ENCODE peak calls at places on chromosomes 3 and 15, in five cellular contexts. U, M, Q, R and A are unnamed samples.

GRCh38 chr3:112090899-112091586 is 4.9 kb downstream of the C3orf52 start:
- DNase-seq in U (no peak), M (no peak), Q (no peak), R (no peak), A (no peak)

GRCh38 chr3:108513961-108514360 is 3.6 kb upstream of the MYH15 start:
- DNase-seq in U (no peak), M (no peak), Q (no peak), R (peak), A (peak)

GRCh38 chr3:52090131-52090548 is 33.8 kb upstream of the DUSP7 start:
- DNase-seq in U (no peak), M (no peak), Q (no peak), R (peak), A (peak)

GRCh38 chr15:68729789-68730201 is 90.9 kb downstream of the ANP32A start:
- DNase-seq in U (no peak), M (no peak), Q (no peak), R (peak), A (no peak)

GRCh38 chr3:155859859-155860258 is 5.6 kb upstream of the SLC33A1 start:
- DNase-seq in U (peak), M (no peak), Q (no peak), R (peak), A (peak)

GRCh38 chr3:132124096-132124495 is 89.3 kb upstream of the CPNE4 start:
- DNase-seq in U (no peak), M (no peak), Q (no peak), R (no peak), A (no peak)

GRCh38 chr15:79339588-79340314 is 28.8 kb downstream of the TMED3 start:
- DNase-seq in U (peak), M (no peak), Q (no peak), R (peak), A (peak)

GRCh38 chr15:39156166-39156565 is 424.7 kb upstream of the THBS1 start:
- DNase-seq in U (no peak), M (no peak), Q (no peak), R (no peak), A (no peak)

GRCh38 chr3:10320320-10320677 is 613 bp downstream of the SEC13 start:
- DNase-seq in U (no peak), M (no peak), Q (no peak), R (no peak), A (no peak)

GRCh38 chr3:192408007-192408655 is 319.2 kb downstream of the FGF12 start:
- DNase-seq in U (no peak), M (no peak), Q (no peak), R (no peak), A (no peak)

GRCh38 chr3:72411843-72412242 is 436.4 kb downstream of the SHQ1 start:
- DNase-seq in U (no peak), M (no peak), Q (no peak), R (no peak), A (no peak)

GRCh38 chr3:189096092-189096491 is 75.7 kb upstream of the TPRG1 start:
- DNase-seq in U (no peak), M (no peak), Q (no peak), R (no peak), A (no peak)

GRCh38 chr3:170961616-170962400 is 53.4 kb upstream of the EIF5A2 start:
- DNase-seq in U (peak), M (no peak), Q (no peak), R (peak), A (peak)

GRCh38 chr3:130517541-130517940 is 564 bp downstream of the COL6A6 start:
- DNase-seq in U (no peak), M (no peak), Q (no peak), R (no peak), A (no peak)

GRCh38 chr3:164723396-164723795 is 354.9 kb downstream of the SI start:
- DNase-seq in U (no peak), M (peak), Q (no peak), R (no peak), A (no peak)

GRCh38 chr15:90031231-90031791 is 30.2 kb downstream of the ZNF710 start:
- DNase-seq in U (peak), M (no peak), Q (no peak), R (peak), A (no peak)

GRCh38 chr3:194269610-194270145 is 81.5 kb downstream of the CPN2 start:
- DNase-seq in U (no peak), M (no peak), Q (peak), R (no peak), A (no peak)

GRCh38 chr3:117080899-117081298 is 371.3 kb downstream of the TUSC7 start:
- DNase-seq in U (no peak), M (no peak), Q (no peak), R (no peak), A (no peak)

GRCh38 chr3:170893894-170894293 is 14.5 kb downstream of the EIF5A2 start:
- DNase-seq in U (no peak), M (no peak), Q (no peak), R (no peak), A (no peak)

GRCh38 chr15:67803299-67803698 is 22.0 kb upstream of the SKOR1 start:
- DNase-seq in U (no peak), M (peak), Q (no peak), R (no peak), A (no peak)

GRCh38 chr15:63601026-63601726 is 4.0 kb downstream of the FBXL22 start:
- DNase-seq in U (peak), M (peak), Q (no peak), R (peak), A (no peak)

GRCh38 chr15:63553388-63553791 is 43.8 kb upstream of the FBXL22 start:
- DNase-seq in U (no peak), M (no peak), Q (no peak), R (peak), A (peak)

GRCh38 chr3:171811059-171811912 is 1.0 kb upstream of the PLD1 start:
- DNase-seq in U (no peak), M (no peak), Q (peak), R (peak), A (peak)

GRCh38 chr3:58260733-58261132 is 23.1 kb downstream of the ABHD6 start:
- DNase-seq in U (no peak), M (no peak), Q (peak), R (peak), A (no peak)

GRCh38 chr3:3801510-3801841 is 2.2 kb downstream of the LRRN1 start:
- DNase-seq in U (no peak), M (no peak), Q (no peak), R (no peak), A (no peak)

GRCh38 chr15:80404719-80405553 is 754 bp downstream of the ARNT2 start:
- DNase-seq in U (no peak), M (no peak), Q (no peak), R (no peak), A (no peak)

GRCh38 chr15:68706256-68706655 is 114.4 kb downstream of the ANP32A start:
- DNase-seq in U (no peak), M (no peak), Q (no peak), R (no peak), A (no peak)

GRCh38 chr3:33718595-33718907 is 497 bp upstream of the CLASP2 start:
- DNase-seq in U (no peak), M (no peak), Q (no peak), R (no peak), A (peak)

GRCh38 chr3:58518304-58518789 is 18.6 kb downstream of the ACOX2 start:
- DNase-seq in U (no peak), M (no peak), Q (no peak), R (no peak), A (no peak)

GRCh38 chr3:9028134-9028533 is 64.9 kb upstream of the RAD18 start:
- DNase-seq in U (peak), M (no peak), Q (peak), R (peak), A (no peak)

GRCh38 chr15:59372352-59373211 is at the start of gene MYO1E:
- DNase-seq in U (peak), M (no peak), Q (peak), R (peak), A (peak)

GRCh38 chr3:126703512-126704493 is at the start of gene CHCHD6:
- DNase-seq in U (peak), M (peak), Q (peak), R (peak), A (peak)

GRCh38 chr3:17195192-17195611 is 310.4 kb downstream of the PLCL2 start:
- DNase-seq in U (peak), M (no peak), Q (no peak), R (no peak), A (no peak)

GRCh38 chr3:122247087-122247824 is 63.8 kb downstream of the CASR start:
- DNase-seq in U (no peak), M (no peak), Q (no peak), R (no peak), A (no peak)

GRCh38 chr3:52280046-52280445 is 1.6 kb upstream of the WDR82 start:
- DNase-seq in U (no peak), M (no peak), Q (no peak), R (no peak), A (no peak)

GRCh38 chr15:75659928-75660645 is 12.4 kb downstream of the SNX33 start:
- DNase-seq in U (no peak), M (no peak), Q (no peak), R (no peak), A (no peak)